ENCODE peak calls at places on chromosomes 16 and 17, in five cellular contexts. One of them, this sample, is unnamed.

GRCh38 chr17:15038656-15039055 is 226.5 kb downstream of the PMP22 start:
- DNase-seq in pancreas: no peak
- DNase-seq in neural crest cell: no peak
- DNase-seq in AG09319: peak; percentile 29
- DNase-seq in cardiac fibroblast: no peak
- DNase-seq in this sample: peak; percentile 26

GRCh38 chr17:11601661-11602060 is 3.4 kb downstream of the DNAH9 start:
- DNase-seq in AG09319: no peak
- DNase-seq in neural crest cell: no peak
- DNase-seq in cardiac fibroblast: no peak
- DNase-seq in pancreas: no peak
- DNase-seq in this sample: no peak

GRCh38 chr17:12053552-12053951 is 32.9 kb downstream of the MAP2K4 start:
- DNase-seq in pancreas: no peak
- DNase-seq in neural crest cell: no peak
- DNase-seq in cardiac fibroblast: no peak
- DNase-seq in AG09319: no peak
- DNase-seq in this sample: no peak

GRCh38 chr16:16933861-16934260 is 536.9 kb downstream of the XYLT1 start:
- DNase-seq in cardiac fibroblast: no peak
- DNase-seq in AG09319: no peak
- DNase-seq in neural crest cell: no peak
- DNase-seq in pancreas: no peak
- DNase-seq in this sample: no peak

GRCh38 chr16:286491-287297 is 3.7 kb downstream of the PDIA2 start:
- DNase-seq in pancreas: no peak
- DNase-seq in AG09319: no peak
- DNase-seq in cardiac fibroblast: no peak
- DNase-seq in neural crest cell: no peak
- DNase-seq in this sample: no peak

GRCh38 chr17:61631800-61632199 is 40.8 kb upstream of the NACA2 start:
- DNase-seq in cardiac fibroblast: no peak
- DNase-seq in AG09319: no peak
- DNase-seq in pancreas: no peak
- DNase-seq in neural crest cell: no peak
- DNase-seq in this sample: no peak

GRCh38 chr17:57286372-57287105 is 30.2 kb downstream of the MSI2 start:
- DNase-seq in pancreas: no peak
- DNase-seq in AG09319: no peak
- DNase-seq in neural crest cell: no peak
- DNase-seq in cardiac fibroblast: no peak
- DNase-seq in this sample: no peak

GRCh38 chr17:15945493-15946209 is 721 bp downstream of the ADORA2B start:
- DNase-seq in cardiac fibroblast: peak; percentile 30
- DNase-seq in AG09319: no peak
- DNase-seq in neural crest cell: no peak
- DNase-seq in pancreas: no peak
- DNase-seq in this sample: no peak

GRCh38 chr17:72466199-72466598 is 345.4 kb downstream of the SOX9 start:
- DNase-seq in neural crest cell: no peak
- DNase-seq in cardiac fibroblast: peak; percentile 43
- DNase-seq in AG09319: no peak
- DNase-seq in pancreas: no peak
- DNase-seq in this sample: no peak

GRCh38 chr17:63832014-63832413 is 4.6 kb upstream of the FTSJ3 start:
- DNase-seq in pancreas: no peak
- DNase-seq in AG09319: no peak
- DNase-seq in neural crest cell: no peak
- DNase-seq in cardiac fibroblast: no peak
- DNase-seq in this sample: no peak

GRCh38 chr17:64020068-64020766 is at the start of gene ICAM2:
- DNase-seq in pancreas: no peak
- DNase-seq in cardiac fibroblast: no peak
- DNase-seq in AG09319: no peak
- DNase-seq in neural crest cell: no peak
- DNase-seq in this sample: no peak

GRCh38 chr16:81516478-81517149 is 72.0 kb downstream of the CMIP start:
- DNase-seq in pancreas: peak; percentile 39
- DNase-seq in cardiac fibroblast: no peak
- DNase-seq in AG09319: no peak
- DNase-seq in neural crest cell: no peak
- DNase-seq in this sample: no peak

GRCh38 chr17:82285141-82285540 is 11.6 kb upstream of the CSNK1D start:
- DNase-seq in cardiac fibroblast: no peak
- DNase-seq in neural crest cell: no peak
- DNase-seq in pancreas: no peak
- DNase-seq in AG09319: no peak
- DNase-seq in this sample: no peak

GRCh38 chr16:37511-37910 is 15.9 kb downstream of the POLR3K start:
- DNase-seq in cardiac fibroblast: no peak
- DNase-seq in AG09319: no peak
- DNase-seq in neural crest cell: no peak
- DNase-seq in pancreas: no peak
- DNase-seq in this sample: no peak

GRCh38 chr16:24178496-24178895 is 77.6 kb upstream of the CACNG3 start:
- DNase-seq in pancreas: no peak
- DNase-seq in AG09319: no peak
- DNase-seq in neural crest cell: peak; percentile 36
- DNase-seq in cardiac fibroblast: no peak
- DNase-seq in this sample: no peak

GRCh38 chr16:2825899-2826298 is 4.2 kb upstream of the ZG16B start:
- DNase-seq in pancreas: peak; percentile 37
- DNase-seq in cardiac fibroblast: no peak
- DNase-seq in AG09319: no peak
- DNase-seq in neural crest cell: no peak
- DNase-seq in this sample: no peak

GRCh38 chr17:15480209-15480608 is 12.8 kb upstream of the CDRT4 start:
- DNase-seq in cardiac fibroblast: no peak
- DNase-seq in neural crest cell: no peak
- DNase-seq in pancreas: no peak
- DNase-seq in AG09319: no peak
- DNase-seq in this sample: no peak

GRCh38 chr16:67428146-67428731 is 2.7 kb upstream of the HSD11B2 start:
- DNase-seq in AG09319: no peak
- DNase-seq in cardiac fibroblast: peak; percentile 75
- DNase-seq in pancreas: peak; percentile 86
- DNase-seq in neural crest cell: peak; percentile 66
- DNase-seq in this sample: no peak

GRCh38 chr16:50193594-50193993 is 40.5 kb downstream of the TENT4B start:
- DNase-seq in neural crest cell: no peak
- DNase-seq in cardiac fibroblast: no peak
- DNase-seq in AG09319: no peak
- DNase-seq in pancreas: no peak
- DNase-seq in this sample: no peak

GRCh38 chr17:58344047-58344790 is 7.8 kb downstream of the SUPT4H1 start:
- DNase-seq in AG09319: no peak
- DNase-seq in pancreas: peak; percentile 45
- DNase-seq in cardiac fibroblast: no peak
- DNase-seq in neural crest cell: no peak
- DNase-seq in this sample: no peak

GRCh38 chr17:10737168-10737622 is 7.4 kb upstream of the TMEM220 start:
- DNase-seq in AG09319: peak; percentile 18
- DNase-seq in neural crest cell: peak; percentile 69
- DNase-seq in pancreas: peak; percentile 70
- DNase-seq in cardiac fibroblast: peak; percentile 73
- DNase-seq in this sample: no peak

GRCh38 chr16:78058165-78058564 is 35.8 kb downstream of the CLEC3A start:
- DNase-seq in pancreas: no peak
- DNase-seq in neural crest cell: no peak
- DNase-seq in cardiac fibroblast: no peak
- DNase-seq in AG09319: no peak
- DNase-seq in this sample: no peak

GRCh38 chr16:80824623-80825364 is 20.4 kb upstream of the CDYL2 start:
- DNase-seq in cardiac fibroblast: peak; percentile 81
- DNase-seq in AG09319: peak; percentile 27
- DNase-seq in pancreas: no peak
- DNase-seq in neural crest cell: peak; percentile 8
- DNase-seq in this sample: no peak

GRCh38 chr16:12553191-12553590 is 250.5 kb downstream of the CPPED1 start:
- DNase-seq in cardiac fibroblast: no peak
- DNase-seq in pancreas: no peak
- DNase-seq in neural crest cell: no peak
- DNase-seq in AG09319: no peak
- DNase-seq in this sample: no peak

GRCh38 chr17:49216482-49216881 is 6.0 kb downstream of the ABI3 start:
- DNase-seq in neural crest cell: no peak
- DNase-seq in pancreas: no peak
- DNase-seq in cardiac fibroblast: no peak
- DNase-seq in AG09319: no peak
- DNase-seq in this sample: no peak

GRCh38 chr17:49216953-49217650 is 6.6 kb downstream of the ABI3 start:
- DNase-seq in pancreas: no peak
- DNase-seq in cardiac fibroblast: no peak
- DNase-seq in AG09319: no peak
- DNase-seq in neural crest cell: no peak
- DNase-seq in this sample: no peak

GRCh38 chr17:49219987-49220386 is 9.5 kb downstream of the ABI3 start:
- DNase-seq in cardiac fibroblast: no peak
- DNase-seq in pancreas: no peak
- DNase-seq in neural crest cell: no peak
- DNase-seq in AG09319: no peak
- DNase-seq in this sample: no peak

GRCh38 chr17:49217651-49218413 is 7.3 kb downstream of the ABI3 start:
- DNase-seq in AG09319: no peak
- DNase-seq in neural crest cell: no peak
- DNase-seq in cardiac fibroblast: no peak
- DNase-seq in pancreas: no peak
- DNase-seq in this sample: no peak

DNA sequence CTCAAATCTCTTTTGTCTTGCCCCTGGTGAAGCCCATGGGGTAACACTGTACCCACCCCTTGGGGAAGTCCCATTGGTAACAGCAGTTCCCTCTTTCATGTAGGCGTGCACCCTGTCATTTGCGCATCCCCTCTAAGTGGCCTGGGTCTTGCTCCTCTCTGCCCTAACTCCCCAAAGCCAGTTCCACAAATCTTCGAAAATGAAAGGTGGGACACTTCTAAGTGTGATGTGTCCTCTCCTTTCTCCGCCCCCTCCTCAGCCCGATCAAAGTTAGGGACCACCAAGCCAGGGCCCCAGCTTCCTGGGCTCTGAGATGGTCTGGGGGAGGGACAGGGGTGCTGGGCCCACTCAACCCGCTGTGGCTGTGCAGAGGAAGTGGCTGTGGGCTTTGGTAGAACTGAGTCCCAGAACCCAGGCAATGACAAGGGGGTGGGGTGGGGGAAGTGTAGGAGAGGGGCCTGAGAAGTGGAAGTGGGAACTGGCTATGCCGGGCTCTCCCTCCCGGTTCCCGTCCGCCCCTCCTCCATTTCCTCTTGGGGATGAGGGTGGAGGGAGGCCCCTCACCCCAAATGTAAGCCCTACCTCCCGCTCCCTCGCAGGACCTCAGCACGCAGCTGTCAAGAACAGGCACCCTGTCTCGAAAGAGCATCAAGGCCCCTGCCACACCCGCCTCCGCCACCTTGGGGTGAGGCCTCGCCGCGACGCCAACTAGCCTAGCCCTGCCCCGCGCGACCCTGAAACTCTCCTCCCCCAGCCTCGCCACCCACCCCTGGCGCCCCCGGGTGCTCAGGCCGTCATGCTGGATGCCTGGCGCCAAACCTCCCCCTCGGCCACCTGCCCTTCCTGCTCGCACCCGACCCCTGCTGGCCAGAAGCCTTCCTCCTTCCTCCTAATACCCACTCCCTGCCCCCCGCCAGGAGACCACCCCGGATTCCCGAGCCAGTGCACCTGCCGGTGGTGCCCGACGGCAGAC is 8.7 kb downstream of the ABI3 start:
- DNase-seq in AG09319: no peak
- DNase-seq in cardiac fibroblast: no peak
- DNase-seq in neural crest cell: no peak
- DNase-seq in pancreas: peak; percentile 56
- DNase-seq in this sample: no peak
- TF ChIP-seq CTCF in AG09319: peak; percentile 3
- TF ChIP-seq CTCF in cardiac fibroblast: peak; percentile 4
- TF ChIP-seq CTCF in neural crest cell: no peak
- TF ChIP-seq CTCF in pancreas: no peak
- TF ChIP-seq CTCF in this sample: peak; percentile 7

GRCh38 chr17:47894498-47895253 is 1.4 kb upstream of the SP2 start:
- DNase-seq in cardiac fibroblast: no peak
- DNase-seq in pancreas: no peak
- DNase-seq in neural crest cell: no peak
- DNase-seq in AG09319: no peak
- DNase-seq in this sample: no peak
- TF ChIP-seq CTCF in cardiac fibroblast: no peak
- TF ChIP-seq CTCF in pancreas: no peak
- TF ChIP-seq CTCF in neural crest cell: no peak
- TF ChIP-seq CTCF in AG09319: no peak
- TF ChIP-seq CTCF in this sample: no peak

DNA sequence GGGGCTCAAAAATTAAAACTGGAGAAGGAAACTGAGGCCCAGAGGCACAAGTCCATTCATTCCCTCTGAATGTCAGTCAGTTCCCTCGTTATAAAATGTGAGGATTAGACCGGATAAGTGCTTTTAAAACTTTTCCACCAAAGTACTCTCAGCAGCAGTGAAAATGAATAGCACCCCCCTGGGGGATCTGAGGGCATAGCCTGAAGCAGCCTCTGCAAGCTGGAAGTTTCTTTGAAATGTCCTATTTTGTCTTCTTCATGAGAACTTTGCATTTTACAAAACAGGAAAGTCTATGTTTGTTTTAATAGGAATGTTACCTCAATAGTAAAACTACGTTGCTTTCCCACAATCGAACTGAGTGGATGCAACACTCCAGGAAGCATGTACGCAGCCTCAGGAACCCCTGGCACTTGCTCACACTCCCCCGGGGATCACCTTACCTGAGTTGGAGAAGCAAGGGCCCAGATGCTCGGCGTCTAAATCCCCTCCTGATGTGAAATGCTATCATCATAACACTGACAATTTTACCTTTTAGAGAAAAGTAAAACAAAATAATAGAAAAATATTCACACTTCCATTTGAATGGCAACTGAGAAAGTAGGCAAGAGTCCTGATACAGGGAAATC is 272.9 kb downstream of the CEP112 start:
- DNase-seq in AG09319: no peak
- DNase-seq in pancreas: no peak
- DNase-seq in neural crest cell: no peak
- DNase-seq in cardiac fibroblast: peak; percentile 35
- DNase-seq in this sample: no peak
- TF ChIP-seq CTCF in AG09319: peak; percentile 29
- TF ChIP-seq CTCF in pancreas: no peak
- TF ChIP-seq CTCF in neural crest cell: no peak
- TF ChIP-seq CTCF in cardiac fibroblast: peak; percentile 34
- TF ChIP-seq CTCF in this sample: no peak

GRCh38 chr17:67476787-67477335 is 99.8 kb downstream of the PITPNC1 start:
- DNase-seq in neural crest cell: no peak
- DNase-seq in cardiac fibroblast: no peak
- DNase-seq in pancreas: no peak
- DNase-seq in AG09319: no peak
- DNase-seq in this sample: no peak

GRCh38 chr17:67475161-67475887 is 98.2 kb downstream of the PITPNC1 start:
- DNase-seq in pancreas: peak; percentile 87
- DNase-seq in cardiac fibroblast: peak; percentile 83
- DNase-seq in neural crest cell: peak; percentile 62
- DNase-seq in AG09319: peak; percentile 56
- DNase-seq in this sample: no peak

GRCh38 chr17:67477687-67478086 is 100.6 kb downstream of the PITPNC1 start:
- DNase-seq in AG09319: no peak
- DNase-seq in pancreas: no peak
- DNase-seq in neural crest cell: no peak
- DNase-seq in cardiac fibroblast: no peak
- DNase-seq in this sample: no peak

GRCh38 chr17:67471118-67471517 is 94.0 kb downstream of the PITPNC1 start:
- DNase-seq in cardiac fibroblast: no peak
- DNase-seq in pancreas: no peak
- DNase-seq in neural crest cell: no peak
- DNase-seq in AG09319: no peak
- DNase-seq in this sample: no peak

GRCh38 chr17:67474081-67474661 is 97.1 kb downstream of the PITPNC1 start:
- DNase-seq in cardiac fibroblast: peak; percentile 94
- DNase-seq in neural crest cell: no peak
- DNase-seq in pancreas: no peak
- DNase-seq in AG09319: peak; percentile 78
- DNase-seq in this sample: peak; percentile 41
- TF ChIP-seq CTCF in cardiac fibroblast: peak; percentile 6
- TF ChIP-seq CTCF in neural crest cell: no peak
- TF ChIP-seq CTCF in pancreas: no peak
- TF ChIP-seq CTCF in AG09319: no peak
- TF ChIP-seq CTCF in this sample: no peak